ENCODE peak calls at places on chromosomes 12 and 14, in seven cellular contexts. J is adipocyte; K is fibroblast of villous mesenchyme; N is NCI-H1092 treated with DMSO at 0.1 percent for 48 hours; T is left kidney; P is uterus; O is CD4-positive, alpha-beta memory T cell. I is an unnamed sample.

GRCh38 chr12:108616941-108617858 is 16.5 kb downstream of the SELPLG start:
- DNase-seq in J (no peak), K (peak; percentile 44), N (no peak), T (no peak), P (no peak), O (peak; percentile 95), I (peak; percentile 36)

GRCh38 chr12:1630081-1630826 is 1.2 kb downstream of the WNT5B start:
- DNase-seq in J (peak; percentile 28), K (no peak), N (peak; percentile 67), T (peak; percentile 83), P (peak; percentile 31), O (no peak), I (no peak)

GRCh38 chr14:106622200-106622745 is 1095.9 kb downstream of the TMEM121 start:
- DNase-seq in J (no peak), K (no peak), N (no peak), T (no peak), P (no peak), O (no peak), I (no peak)

GRCh38 chr14:24080888-24081738 is 9.8 kb downstream of the CPNE6 start:
- DNase-seq in J (peak; percentile 66), K (peak; percentile 17), N (peak; percentile 55), T (peak; percentile 75), P (peak; percentile 32), O (peak; percentile 77), I (peak; percentile 20)

GRCh38 chr12:48183091-48183875 is at the start of gene CCDC184:
- DNase-seq in J (peak; percentile 88), K (peak; percentile 73), N (peak; percentile 88), T (peak; percentile 95), P (peak; percentile 66), O (peak; percentile 88), I (no peak)

GRCh38 chr14:61555056-61555838 is 140.1 kb upstream of the HIF1A start:
- DNase-seq in J (no peak), K (peak; percentile 63), N (no peak), T (no peak), P (no peak), O (no peak), I (no peak)

GRCh38 chr14:56608682-56609081 is 29.1 kb downstream of the TMEM260 start:
- DNase-seq in J (peak; percentile 73), K (peak; percentile 64), N (no peak), T (no peak), P (no peak), O (no peak), I (no peak)

GRCh38 chr12:50926415-50926814 is 25.9 kb upstream of the HIGD1C start:
- DNase-seq in J (no peak), K (no peak), N (no peak), T (no peak), P (no peak), O (no peak), I (no peak)

GRCh38 chr12:13817131-13817530 is 164.3 kb downstream of the GRIN2B start:
- DNase-seq in J (no peak), K (no peak), N (no peak), T (peak; percentile 46), P (no peak), O (no peak), I (no peak)

GRCh38 chr14:20489093-20489994 is 16.0 kb upstream of the RNASE10 start:
- DNase-seq in J (peak; percentile 45), K (no peak), N (no peak), T (peak; percentile 76), P (no peak), O (peak; percentile 38), I (peak; percentile 67)

GRCh38 chr14:51849095-51849494 is 11.3 kb upstream of the GNG2 start:
- DNase-seq in J (no peak), K (no peak), N (no peak), T (no peak), P (no peak), O (peak; percentile 46), I (no peak)

GRCh38 chr12:104136577-104136976 is 1.4 kb downstream of the NFYB start:
- DNase-seq in J (peak; percentile 54), K (no peak), N (no peak), T (peak; percentile 36), P (no peak), O (no peak), I (no peak)

GRCh38 chr12:67141405-67142018 is 127.6 kb upstream of the CAND1 start:
- DNase-seq in J (no peak), K (no peak), N (no peak), T (no peak), P (no peak), O (no peak), I (no peak)

GRCh38 chr12:25785164-25785563 is 173.3 kb upstream of the RASSF8 start:
- DNase-seq in J (no peak), K (no peak), N (no peak), T (no peak), P (no peak), O (no peak), I (no peak)

GRCh38 chr14:53368714-53369191 is 215.6 kb upstream of the DDHD1 start:
- DNase-seq in J (peak; percentile 82), K (peak; percentile 64), N (no peak), T (peak; percentile 31), P (no peak), O (no peak), I (no peak)